ENCODE peak calls at places on chromosome 1, in six cellular contexts. G is astrocyte, E is H9, W is adrenal gland, T is breast epithelium, B is neural progenitor cell. V is an unnamed sample.

GRCh38 chr1:65182658-65183268 is 34.8 kb downstream of the AK4 start:
- DNase-seq in T (no peak), W (no peak), E (no peak), G (no peak), B (no peak), V (no peak)

GRCh38 chr1:240823357-240823756 is 211.4 kb upstream of the GREM2 start:
- DNase-seq in E (no peak), G (no peak), B (no peak), T (no peak), W (no peak), V (no peak)

GRCh38 chr1:43506233-43506632 is 24.4 kb upstream of the PTPRF start:
- DNase-seq in B (no peak), T (no peak), E (no peak), G (no peak), W (no peak), V (no peak)

GRCh38 chr1:211830055-211830329 is 571 bp downstream of the LPGAT1 start:
- DNase-seq in W (no peak), E (no peak), G (no peak), B (no peak), T (no peak), V (no peak)

GRCh38 chr1:50659107-50659628 is 235.9 kb upstream of the DMRTA2 start:
- DNase-seq in G (no peak), B (no peak), T (no peak), E (no peak), W (no peak), V (no peak)

GRCh38 chr1:161139765-161140164 is 7.3 kb upstream of the DEDD start:
- DNase-seq in W (peak), T (no peak), G (no peak), B (peak), E (no peak), V (no peak)

GRCh38 chr1:170162385-170163226 is 16.8 kb downstream of the NTMT2 start:
- DNase-seq in W (peak), G (peak), T (no peak), E (no peak), B (peak), V (no peak)

GRCh38 chr1:232568331-232568852 is 61.5 kb downstream of the SIPA1L2 start:
- DNase-seq in G (no peak), T (no peak), W (no peak), B (no peak), E (no peak), V (peak)

GRCh38 chr1:115929846-115930245 is 46.5 kb upstream of the SLC22A15 start:
- DNase-seq in W (peak), T (no peak), G (peak), E (no peak), B (no peak), V (no peak)

GRCh38 chr1:27430903-27431653 is 38.7 kb downstream of the GPR3 start:
- DNase-seq in B (no peak), T (no peak), W (no peak), E (no peak), G (peak), V (no peak)

GRCh38 chr1:29975036-29975694 is 738.8 kb downstream of the PTPRU start:
- DNase-seq in E (peak), B (peak), W (peak), G (peak), T (no peak), V (peak)

GRCh38 chr1:150931773-150932172 is 5.6 kb downstream of the SETDB1 start:
- DNase-seq in E (no peak), G (peak), B (no peak), W (no peak), T (no peak), V (peak)

GRCh38 chr1:90561926-90562325 is 155.2 kb downstream of the BARHL2 start:
- DNase-seq in W (no peak), T (no peak), G (no peak), E (peak), B (no peak), V (no peak)

GRCh38 chr1:7101187-7101586 is 315.9 kb downstream of the CAMTA1 start:
- DNase-seq in B (no peak), E (no peak), G (peak), T (no peak), W (no peak), V (peak)

DNA sequence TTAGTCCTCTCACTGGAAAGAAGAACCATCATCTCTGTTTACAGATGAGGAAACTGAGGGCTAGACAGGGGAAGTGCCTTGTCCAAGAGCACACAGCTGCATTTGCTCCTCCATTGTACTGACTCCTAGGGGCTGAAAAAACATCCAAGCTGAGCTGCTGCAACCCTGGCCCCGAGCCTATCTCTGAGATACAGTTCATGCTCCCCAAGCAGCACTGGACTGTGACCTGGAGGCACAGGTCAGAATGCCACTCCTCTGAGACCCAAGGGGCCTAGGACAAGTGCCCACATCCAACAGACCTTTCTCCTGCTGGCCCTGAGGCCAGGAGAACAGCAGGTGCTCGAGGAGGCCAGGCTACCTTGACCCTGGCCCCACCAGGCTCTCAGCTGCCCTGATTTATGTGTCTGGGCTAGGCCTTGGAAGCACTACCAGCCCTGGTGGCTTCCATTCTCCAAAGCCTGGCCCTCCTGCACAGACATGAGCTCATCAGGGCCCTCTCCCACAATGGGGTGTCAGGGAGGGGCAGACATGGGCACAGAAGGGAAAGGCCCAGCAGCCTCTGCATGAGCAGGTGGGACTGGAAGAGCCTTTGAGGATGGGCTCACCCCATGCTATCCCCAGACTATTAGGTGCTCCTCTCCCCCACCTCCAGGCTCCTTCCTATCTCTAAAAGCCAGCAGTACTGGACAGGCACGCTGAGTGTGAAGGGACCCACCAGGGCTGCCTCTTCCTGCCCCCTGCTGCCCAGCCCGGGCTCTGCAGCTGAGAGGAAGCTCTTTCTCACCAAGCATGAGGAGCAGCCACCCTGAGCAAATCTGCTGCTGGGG is 18.9 kb downstream of the ADGRB2 start:
- DNase-seq in G (no peak), B (peak), W (peak), T (no peak), E (peak), V (peak)
- H3K27ac ChIP-seq in G (no peak), B (no peak), W (no peak), T (no peak), E (no peak), V (no peak)

GRCh38 chr1:246687002-246687401 is 37.2 kb upstream of the SCCPDH start:
- DNase-seq in E (peak), T (no peak), B (peak), G (no peak), W (no peak), V (no peak)
- TF ChIP-seq CTCF in E (peak), T (no peak), B (peak), G (no peak), W (no peak), V (no peak)

GRCh38 chr1:214028095-214028494 is 40.3 kb downstream of the PROX1 start:
- DNase-seq in G (no peak), B (no peak), E (no peak), T (no peak), W (no peak), V (no peak)

GRCh38 chr1:214029796-214030195 is 42.0 kb downstream of the PROX1 start:
- DNase-seq in B (peak), T (no peak), W (no peak), E (no peak), G (peak), V (no peak)

GRCh38 chr1:214028999-214029406 is 41.2 kb downstream of the PROX1 start:
- DNase-seq in G (no peak), E (no peak), T (no peak), B (no peak), W (no peak), V (no peak)

GRCh38 chr1:214028569-214028968 is 40.8 kb downstream of the PROX1 start:
- DNase-seq in E (no peak), G (no peak), T (no peak), B (no peak), W (no peak), V (no peak)

GRCh38 chr1:214031267-214031650 is 43.5 kb downstream of the PROX1 start:
- DNase-seq in T (no peak), B (peak), W (no peak), G (no peak), E (peak), V (no peak)
- H3K27ac ChIP-seq in T (no peak), B (peak), W (no peak), G (no peak), E (no peak), V (no peak)

DNA sequence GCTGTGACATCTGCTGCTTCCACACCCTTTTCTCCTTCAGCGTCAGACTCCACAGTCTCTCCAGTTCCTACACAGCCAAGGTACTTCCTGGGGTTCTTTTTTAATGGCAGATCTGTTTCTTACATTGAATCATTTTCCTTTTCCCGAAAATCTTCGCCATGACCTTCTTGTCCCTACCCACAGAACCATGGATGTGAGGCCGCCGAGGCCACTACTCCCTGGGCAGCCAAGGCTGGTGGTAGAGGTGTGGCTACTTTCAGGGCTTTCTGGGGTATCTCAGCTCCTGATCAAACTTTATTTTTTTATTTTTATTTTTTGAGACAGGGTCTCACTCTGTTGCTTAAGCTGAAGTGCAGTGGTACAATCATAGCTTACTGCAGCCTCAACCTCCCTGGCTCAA is 9.5 kb upstream of the LIN9 start:
- DNase-seq in T (no peak), B (no peak), W (no peak), E (no peak), G (no peak), V (no peak)
- TF ChIP-seq CTCF in T (no peak), B (no peak), W (no peak), E (no peak), G (no peak), V (no peak)

GRCh38 chr1:203278885-203279406 is 26.4 kb upstream of the BTG2 start:
- DNase-seq in G (no peak), W (no peak), E (no peak), B (no peak), T (no peak), V (no peak)
- H3K27ac ChIP-seq in G (peak), W (peak), E (no peak), B (no peak), T (peak), V (peak)

GRCh38 chr1:190373705-190374336 is 103.8 kb downstream of the BRINP3 start:
- DNase-seq in E (no peak), G (peak), T (no peak), B (peak), W (peak), V (no peak)
- TF ChIP-seq CTCF in E (peak), G (peak), T (no peak), B (peak), W (no peak), V (peak)

DNA sequence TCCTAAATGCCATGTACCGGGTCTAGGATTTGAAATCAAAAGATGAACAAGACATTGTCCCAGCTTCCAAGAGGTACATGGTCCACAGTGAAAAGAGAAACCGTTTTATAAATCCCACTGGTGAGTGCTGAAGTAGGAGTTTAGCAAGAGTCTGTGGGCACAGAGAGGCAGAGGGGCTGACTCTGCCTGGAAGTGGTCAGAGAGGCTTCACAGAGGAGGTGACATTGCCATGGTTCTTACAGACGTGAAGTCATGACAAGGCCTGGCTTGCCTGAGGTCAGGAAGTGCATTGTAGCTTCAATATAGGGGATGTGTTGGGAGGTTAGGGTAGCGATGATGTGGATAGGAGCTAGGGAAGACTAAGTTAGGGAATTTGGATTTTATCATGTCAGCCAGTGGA is 28.4 kb downstream of the MAPKAPK2 start:
- DNase-seq in T (no peak), B (no peak), E (no peak), G (no peak), W (no peak), V (no peak)
- H3K27ac ChIP-seq in T (peak), B (no peak), E (no peak), G (no peak), W (peak), V (no peak)

V was measured in foreskin keratinocyte.